ENCODE peak calls at places on chromosomes 2 and 18, in eight cellular contexts. V is IMR-90, X is right lobe of liver, G is stomach, A is tibial nerve, Y is body of pancreas, W is esophagus muscularis mucosa, P is spleen. Z is an unnamed sample.

GRCh38 chr2:178056345-178056744 is 16.2 kb downstream of the PDE11A start:
- DNase-seq in V (no peak), X (no peak), G (no peak), A (no peak), Y (no peak), W (no peak), P (no peak), Z (no peak)

GRCh38 chr2:219282943-219283581 is 3.9 kb downstream of the DNAJB2 start:
- DNase-seq in V (no peak), X (no peak), G (no peak), A (no peak), Y (no peak), W (no peak), P (no peak), Z (no peak)

GRCh38 chr2:227414846-227415245 is 27.1 kb upstream of the SCYGR1 start:
- DNase-seq in V (peak; percentile 66), X (no peak), G (no peak), A (no peak), Y (no peak), W (no peak), P (no peak), Z (no peak)

GRCh38 chr2:200964498-200964897 is 1.0 kb upstream of the ORC2 start:
- DNase-seq in V (no peak), X (no peak), G (no peak), A (no peak), Y (no peak), W (no peak), P (no peak), Z (no peak)

GRCh38 chr2:174026122-174026845 is 61.1 kb upstream of the SP3 start:
- DNase-seq in V (peak; percentile 88), X (no peak), G (no peak), A (no peak), Y (no peak), W (no peak), P (no peak), Z (no peak)

GRCh38 chr2:171847627-171848026 is 46.4 kb downstream of the SLC25A12 start:
- DNase-seq in V (no peak), X (no peak), G (no peak), A (no peak), Y (no peak), W (no peak), P (no peak), Z (no peak)

GRCh38 chr2:73232471-73233153 is 427 bp downstream of the PRADC1 start:
- DNase-seq in V (no peak), X (peak; percentile 58), G (no peak), A (peak; percentile 14), Y (peak; percentile 41), W (no peak), P (no peak), Z (peak; percentile 27)

GRCh38 chr18:44848931-44849330 is 168.2 kb downstream of the SETBP1 start:
- DNase-seq in V (no peak), X (no peak), G (peak; percentile 47), A (no peak), Y (peak; percentile 32), W (no peak), P (no peak), Z (peak; percentile 26)

GRCh38 chr2:128684523-128684922 is 365.9 kb upstream of the HS6ST1 start:
- DNase-seq in V (no peak), X (no peak), G (no peak), A (no peak), Y (no peak), W (no peak), P (no peak), Z (no peak)

GRCh38 chr2:150133623-150134022 is 353.8 kb downstream of the RND3 start:
- DNase-seq in V (peak; percentile 92), X (no peak), G (no peak), A (no peak), Y (no peak), W (no peak), P (no peak), Z (no peak)

GRCh38 chr2:195471163-195471562 is 185.9 kb upstream of the SLC39A10 start:
- DNase-seq in V (no peak), X (no peak), G (no peak), A (no peak), Y (no peak), W (no peak), P (no peak), Z (no peak)

GRCh38 chr2:96878796-96879544 is 9.1 kb upstream of the SEMA4C start:
- DNase-seq in V (no peak), X (no peak), G (no peak), A (no peak), Y (no peak), W (no peak), P (peak; percentile 62), Z (no peak)

GRCh38 chr2:167440382-167440781 is 552.1 kb downstream of the XIRP2 start:
- DNase-seq in V (no peak), X (no peak), G (no peak), A (no peak), Y (no peak), W (no peak), P (no peak), Z (no peak)
- TF ChIP-seq POLR2A in V (no peak), X (no peak), G (no peak), A (no peak), Y (no peak), W (no peak), P (no peak), Z (no peak)

GRCh38 chr2:207148025-207148424 is 17.7 kb downstream of the KLF7 start:
- DNase-seq in V (peak; percentile 63), X (no peak), G (no peak), A (no peak), Y (no peak), W (no peak), P (no peak), Z (no peak)

GRCh38 chr2:207154556-207155179 is 11.1 kb downstream of the KLF7 start:
- DNase-seq in V (no peak), X (no peak), G (no peak), A (no peak), Y (no peak), W (no peak), P (no peak), Z (no peak)

GRCh38 chr2:207153266-207153990 is 12.3 kb downstream of the KLF7 start:
- DNase-seq in V (no peak), X (no peak), G (no peak), A (no peak), Y (no peak), W (no peak), P (no peak), Z (no peak)

GRCh38 chr2:207149253-207150213 is 16.2 kb downstream of the KLF7 start:
- DNase-seq in V (peak; percentile 50), X (no peak), G (no peak), A (no peak), Y (no peak), W (no peak), P (no peak), Z (no peak)

GRCh38 chr2:207150294-207150693 is 15.5 kb downstream of the KLF7 start:
- DNase-seq in V (no peak), X (no peak), G (no peak), A (no peak), Y (no peak), W (no peak), P (no peak), Z (no peak)
- H3K4me1 ChIP-seq in V (peaks cover 23% of the 10 kb centered on the region), X (no peaks in the 10 kb centered on the region), G (peaks cover 88% of the 10 kb centered on the region), A (peaks cover 38% of the 10 kb centered on the region), Y (peaks cover 8% of the 10 kb centered on the region), W (peaks cover 100% of the 10 kb centered on the region), P (peaks cover 91% of the 10 kb centered on the region), Z (no peaks in the 10 kb centered on the region)

DNA sequence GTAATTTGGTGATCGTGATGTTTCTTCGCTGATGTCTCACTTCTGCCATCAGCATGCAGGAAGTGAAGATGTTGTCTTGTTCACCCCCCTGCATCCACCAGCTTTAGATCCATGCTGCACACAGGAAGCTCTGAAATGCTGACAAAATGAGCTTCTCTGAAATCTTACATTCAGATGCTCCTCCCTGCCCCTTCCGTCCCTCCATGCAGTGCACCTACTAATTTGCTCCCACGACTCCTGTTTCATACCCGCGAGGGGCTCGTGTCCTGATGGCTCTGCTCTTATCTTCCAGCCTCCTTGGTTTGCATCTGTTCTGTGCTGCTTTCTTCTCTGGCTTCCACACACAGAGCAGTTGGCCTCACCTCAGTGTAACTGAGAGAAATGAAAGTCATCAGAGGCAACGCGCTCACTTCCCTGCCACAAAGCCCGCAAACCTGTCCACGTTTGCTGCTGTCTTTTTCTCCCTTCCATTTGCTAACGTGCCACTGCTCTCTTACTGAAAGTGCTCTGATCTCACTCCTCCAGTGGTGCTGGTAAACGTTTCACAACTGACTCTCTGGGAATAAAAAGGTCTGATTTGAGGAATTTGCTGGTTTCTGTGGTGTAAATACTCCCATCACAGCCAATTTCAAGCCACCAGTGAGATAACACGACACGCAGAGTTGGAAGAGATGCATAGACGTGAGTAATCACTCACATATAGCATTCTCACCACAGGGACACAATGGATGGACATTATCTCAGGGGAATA is 41.0 kb upstream of the MGAT4A start:
- DNase-seq in V (no peak), X (no peak), G (no peak), A (no peak), Y (no peak), W (peak; percentile 90), P (peak; percentile 78), Z (no peak)
- TF ChIP-seq POLR2A in V (no peak), X (no peak), G (no peak), A (no peak), Y (peak; percentile 24), W (no peak), P (no peak), Z (no peak)

GRCh38 chr2:101420623-101421022 is 33.3 kb upstream of the CREG2 start:
- DNase-seq in V (no peak), X (no peak), G (no peak), A (no peak), Y (no peak), W (no peak), P (no peak), Z (no peak)
- H3K4me1 ChIP-seq in V (no peaks in the 10 kb centered on the region), X (no peaks in the 10 kb centered on the region), G (no peaks in the 10 kb centered on the region), A (no peaks in the 10 kb centered on the region), Y (no peaks in the 10 kb centered on the region), W (peaks cover 6% of the 10 kb centered on the region), P (no peaks in the 10 kb centered on the region), Z (no peaks in the 10 kb centered on the region)

GRCh38 chr2:167450364-167450763 is 562.1 kb downstream of the XIRP2 start:
- DNase-seq in V (no peak), X (no peak), G (no peak), A (no peak), Y (no peak), W (no peak), P (no peak), Z (no peak)
- TF ChIP-seq POLR2A in V (no peak), X (no peak), G (no peak), A (no peak), Y (no peak), W (no peak), P (no peak), Z (no peak)

Z was measured in testis.